ENCODE peak calls at places on chromosomes 11 and 22, in four cellular contexts. J is A549, N is K562, W is HepG2. V is an unnamed sample.

GRCh38 chr11:130055637-130056036 is 14.1 kb upstream of the APLP2 start:
- DNase-seq in W (no peak), J (no peak), N (no peak), V (no peak)

GRCh38 chr22:46172522-46172921 is 22.2 kb downstream of the PPARA start:
- DNase-seq in N (no peak), J (no peak), W (no peak), V (no peak)

GRCh38 chr22:41996826-41997225 is 1.8 kb upstream of the WBP2NL start:
- DNase-seq in N (no peak), J (no peak), W (no peak), V (no peak)

GRCh38 chr11:112297248-112297866 is 36.7 kb upstream of the PLET1 start:
- DNase-seq in N (no peak), J (no peak), W (no peak), V (no peak)

GRCh38 chr11:46383404-46383758 is 1.9 kb downstream of the MDK start:
- DNase-seq in N (no peak), J (no peak), W (no peak), V (no peak)

GRCh38 chr11:13699870-13700269 is 31.4 kb downstream of the FAR1 start:
- DNase-seq in W (no peak), N (no peak), J (no peak), V (no peak)

GRCh38 chr11:86438685-86439084 is 64.0 kb downstream of the CCDC81 start:
- DNase-seq in J (no peak), W (no peak), N (no peak), V (no peak)

GRCh38 chr11:61609000-61609969 is 28.4 kb upstream of the SYT7 start:
- DNase-seq in J (no peak), N (no peak), W (peak), V (no peak)

GRCh38 chr11:130400793-130401483 is 27.5 kb downstream of the ADAMTS8 start:
- DNase-seq in J (no peak), N (no peak), W (no peak), V (no peak)

GRCh38 chr11:72848846-72849466 is 34.7 kb downstream of the ATG16L2 start:
- DNase-seq in N (no peak), W (peak), J (peak), V (peak)

GRCh38 chr22:19291218-19291579 is 320 bp downstream of the CLTCL1 start:
- DNase-seq in N (peak), W (no peak), J (no peak), V (peak)

GRCh38 chr11:68908273-68908672 is 4.6 kb downstream of the IGHMBP2 start:
- DNase-seq in W (no peak), N (no peak), J (no peak), V (no peak)

GRCh38 chr22:27850000-27850465 is 48.5 kb upstream of the MN1 start:
- DNase-seq in J (no peak), N (no peak), W (peak), V (no peak)

GRCh38 chr22:11325767-11326166 is 4202.2 kb upstream of the OR11H1 start:
- DNase-seq in N (no peak), W (no peak), J (no peak), V (no peak)

GRCh38 chr11:57777969-57778317 is 16.3 kb downstream of the CTNND1 start:
- DNase-seq in N (no peak), W (peak), J (peak), V (no peak)

GRCh38 chr22:49486225-49486624 is 341.4 kb downstream of the BRD1 start:
- DNase-seq in J (no peak), N (no peak), W (no peak), V (no peak)

GRCh38 chr11:64728757-64729365 is 5.9 kb upstream of the NRXN2 start:
- DNase-seq in N (no peak), J (no peak), W (no peak), V (no peak)

GRCh38 chr11:21465920-21466319 is 727.0 kb upstream of the ANO5 start:
- DNase-seq in J (no peak), W (no peak), N (no peak), V (no peak)

GRCh38 chr11:68959465-68960298 is 21.1 kb downstream of the MRGPRD start:
- DNase-seq in W (no peak), J (no peak), N (no peak), V (no peak)

GRCh38 chr11:123298488-123299447 is 103.7 kb upstream of the CLMP start:
- DNase-seq in J (no peak), W (no peak), N (no peak), V (peak)

GRCh38 chr11:95291946-95292345 is 60.9 kb upstream of the SESN3 start:
- DNase-seq in W (no peak), J (no peak), N (no peak), V (no peak)

GRCh38 chr11:65221026-65221425 is 39.3 kb downstream of the CAPN1 start:
- DNase-seq in W (no peak), N (no peak), J (no peak), V (no peak)

GRCh38 chr11:13098067-13098466 is 89.0 kb downstream of the RASSF10 start:
- DNase-seq in J (no peak), N (no peak), W (peak), V (no peak)

GRCh38 chr22:29520851-29521250 is 32.7 kb downstream of the THOC5 start:
- DNase-seq in N (no peak), J (no peak), W (no peak), V (no peak)

GRCh38 chr11:128290106-128290840 is 297.1 kb downstream of the ETS1 start:
- DNase-seq in W (peak), J (peak), N (peak), V (peak)

DNA sequence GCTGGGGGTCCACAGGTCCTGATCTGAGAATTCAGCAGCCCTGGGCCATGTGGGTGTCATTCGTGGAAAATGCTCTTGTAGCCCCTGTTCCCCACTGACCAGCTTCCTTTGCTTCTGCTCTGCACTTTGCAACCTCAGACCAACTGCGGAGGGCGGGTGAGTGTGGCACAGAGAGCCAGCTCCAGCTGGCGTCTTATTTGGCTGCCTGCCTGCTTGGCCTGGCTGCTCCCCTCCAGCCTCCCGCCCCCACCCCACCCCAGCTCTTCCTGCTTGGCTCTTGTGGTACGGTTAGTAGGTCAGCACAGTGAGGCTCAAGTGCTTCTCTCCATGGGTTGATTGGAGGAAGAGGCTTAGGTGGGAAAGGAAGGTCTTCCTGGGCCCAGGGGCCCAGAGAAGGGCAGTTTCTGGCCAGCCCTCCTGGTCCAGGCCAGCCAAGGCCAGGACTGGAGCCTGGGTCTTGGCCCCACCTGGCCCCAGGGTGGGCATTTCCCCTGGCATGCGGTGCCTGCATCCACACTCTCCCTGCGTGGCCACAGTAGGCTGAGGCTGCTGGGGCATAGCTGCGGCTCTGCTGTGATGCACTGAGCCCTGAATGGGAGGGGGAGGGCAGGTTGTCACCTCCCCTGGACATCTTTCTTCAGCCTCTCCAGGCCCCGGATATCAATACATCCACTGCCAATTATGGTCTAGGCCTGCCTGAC is 26.5 kb downstream of the MYO7A start:
- DNase-seq in N (no peak), J (no peak), W (no peak), V (no peak)
- TF ChIP-seq NR3C1 in N (no peak), J (no peak), W (no peak), V (no peak)

GRCh38 chr11:44506375-44507016 is 59.0 kb upstream of the CD82 start:
- DNase-seq in J (no peak), N (no peak), W (no peak), V (no peak)
- TF ChIP-seq NR3C1 in J (no peak), N (no peak), W (no peak), V (no peak)

GRCh38 chr22:43116932-43117331 is 6.4 kb downstream of the BIK start:
- DNase-seq in J (no peak), W (no peak), N (no peak), V (no peak)

GRCh38 chr22:43114958-43115357 is 4.4 kb downstream of the BIK start:
- DNase-seq in W (peak), N (no peak), J (no peak), V (no peak)

GRCh38 chr22:43118024-43118849 is 7.7 kb downstream of the BIK start:
- DNase-seq in N (no peak), W (peak), J (no peak), V (no peak)

GRCh38 chr22:43113516-43114251 is 3.1 kb downstream of the BIK start:
- DNase-seq in W (peak), J (no peak), N (no peak), V (no peak)

GRCh38 chr22:43118953-43119458 is 8.5 kb downstream of the BIK start:
- DNase-seq in J (no peak), N (no peak), W (no peak), V (no peak)
- TF ChIP-seq NR3C1 in J (no peak), N (no peak), W (no peak), V (no peak)

GRCh38 chr11:79971255-79971654 is 530.4 kb upstream of the TENM4 start:
- DNase-seq in J (no peak), N (no peak), W (no peak), V (no peak)

DNA sequence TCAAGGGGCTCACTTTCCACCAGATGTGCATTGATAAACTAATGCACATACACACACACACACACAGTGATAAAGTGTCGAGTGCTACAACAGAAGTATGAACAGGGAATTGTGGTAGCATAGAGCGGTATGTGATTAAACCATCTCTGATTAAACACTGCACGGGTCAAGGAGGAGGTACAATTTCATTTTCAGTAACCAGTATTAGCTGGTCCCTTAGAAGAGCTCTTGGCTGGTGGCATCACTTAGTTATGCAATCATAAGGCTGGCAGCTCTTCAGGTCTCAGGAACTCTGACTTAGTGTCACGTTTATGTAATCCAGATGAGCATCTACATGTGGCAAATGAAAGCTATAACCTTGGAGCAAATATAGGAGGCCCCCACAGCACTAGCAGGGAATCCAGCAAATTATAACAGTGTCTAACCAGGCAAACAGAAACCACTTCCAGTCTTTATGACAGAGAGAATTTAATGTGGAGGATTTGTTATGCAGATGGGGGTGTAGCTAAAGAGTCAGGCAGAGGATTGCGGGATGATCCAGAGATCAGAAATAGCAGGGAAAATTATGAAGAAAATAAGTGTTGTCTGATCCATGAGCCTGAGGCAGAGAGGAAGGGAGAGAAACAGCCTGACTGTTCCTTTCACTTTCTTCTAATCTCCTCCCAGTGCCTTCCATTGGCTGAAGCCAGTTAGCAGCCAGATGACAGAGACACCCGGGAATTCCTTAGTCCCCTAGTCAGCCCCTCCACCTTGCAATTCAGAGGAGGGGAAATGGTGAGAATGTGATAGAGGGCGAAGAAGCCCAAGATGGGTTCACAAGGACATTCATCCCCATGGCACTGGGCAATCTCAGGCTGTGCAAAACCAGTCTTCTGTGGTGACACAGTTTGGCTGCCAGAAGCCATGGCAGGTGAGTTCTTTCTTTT is 533.1 kb upstream of the TENM4 start:
- DNase-seq in W (no peak), J (no peak), N (no peak), V (no peak)
- TF ChIP-seq NR3C1 in W (no peak), J (no peak), N (no peak), V (no peak)

V was measured in WTC11.